ENCODE peak calls at places on chromosomes 4 and X, in four cellular contexts. S, C, E and F are unnamed samples.
A peak's percentile ranks its signal among the peaks of the same experiment; 100 is the strongest.

GRCh38 chr4:10273030-10273429 is 156.4 kb upstream of the WDR1 start:
- DNase-seq in S (no peak), C (no peak), E (no peak), F (no peak)

GRCh38 chr4:38601244-38601915 is 62.6 kb upstream of the KLF3 start:
- DNase-seq in S (no peak), C (no peak), E (no peak), F (peak; percentile 49)

GRCh38 chr4:157221426-157221894 is 932 bp downstream of the GRIA2 start:
- DNase-seq in S (no peak), C (peak; percentile 32), E (no peak), F (no peak)

GRCh38 chr4:144480068-144480467 is 165.9 kb upstream of the HHIP start:
- DNase-seq in S (no peak), C (no peak), E (no peak), F (no peak)

GRCh38 chr4:6124386-6125102 is 75.8 kb downstream of the JAKMIP1 start:
- DNase-seq in S (no peak), C (no peak), E (no peak), F (no peak)

GRCh38 chrX:155766321-155766720 is 114.8 kb upstream of the VAMP7 start:
- DNase-seq in S (no peak), C (no peak), E (no peak), F (no peak)

GRCh38 chr4:123673971-123674370 is 277.4 kb downstream of the SPRY1 start:
- DNase-seq in S (no peak), C (no peak), E (no peak), F (no peak)

GRCh38 chr4:7960790-7961655 is 21.4 kb upstream of the AFAP1 start:
- DNase-seq in S (no peak), C (peak; percentile 26), E (peak; percentile 51), F (no peak)

GRCh38 chrX:106802388-106803275 is at the start of gene TBC1D8B:
- DNase-seq in S (peak; percentile 47), C (peak; percentile 14), E (peak; percentile 81), F (peak; percentile 83)

GRCh38 chrX:97547873-97548578 is 664.3 kb downstream of the RPA4 start:
- DNase-seq in S (no peak), C (peak; percentile 2), E (no peak), F (no peak)

GRCh38 chr4:86999244-86999643 is 64.4 kb downstream of the AFF1 start:
- DNase-seq in S (no peak), C (peak; percentile 41), E (no peak), F (no peak)

GRCh38 chr4:126238010-126238409 is 923.3 kb downstream of the FAT4 start:
- DNase-seq in S (no peak), C (no peak), E (no peak), F (no peak)

GRCh38 chr4:103244251-103244650 is 46.1 kb upstream of the CENPE start:
- DNase-seq in S (no peak), C (no peak), E (no peak), F (no peak)

GRCh38 chr4:79030973-79031372 is 91.7 kb upstream of the PAQR3 start:
- DNase-seq in S (no peak), C (peak; percentile 22), E (no peak), F (no peak)

GRCh38 chr4:1508161-1509160 is 102.2 kb upstream of the NKX1-1 start:
- DNase-seq in S (no peak), C (peak; percentile 19), E (no peak), F (no peak)

GRCh38 chr4:159926871-159927270 is 824.0 kb downstream of the RAPGEF2 start:
- DNase-seq in S (no peak), C (no peak), E (no peak), F (no peak)

GRCh38 chr4:181688416-181688815 is 554.8 kb upstream of the TENM3 start:
- DNase-seq in S (no peak), C (no peak), E (no peak), F (no peak)

GRCh38 chr4:153476829-153477574 is 10.8 kb downstream of the TMEM131L start:
- DNase-seq in S (no peak), C (no peak), E (no peak), F (no peak)

GRCh38 chr4:17577660-17578481 is 873 bp downstream of the LAP3 start:
- DNase-seq in S (no peak), C (peak; percentile 77), E (peak; percentile 67), F (peak; percentile 37)

GRCh38 chr4:120725639-120726585 is 196.6 kb downstream of the PRDM5 start:
- DNase-seq in S (no peak), C (peak; percentile 46), E (no peak), F (no peak)

GRCh38 chr4:16056681-16057400 is 27.0 kb downstream of the PROM1 start:
- DNase-seq in S (no peak), C (peak; percentile 68), E (no peak), F (no peak)

GRCh38 chrX:39449352-39449751 is 648.1 kb downstream of the MID1IP1 start:
- DNase-seq in S (no peak), C (no peak), E (no peak), F (no peak)

GRCh38 chrX:77788050-77788449 is 2.0 kb upstream of the ATRX start:
- DNase-seq in S (no peak), C (no peak), E (no peak), F (no peak)

GRCh38 chr4:153039542-153040185 is 103.5 kb downstream of the FHDC1 start:
- DNase-seq in S (no peak), C (no peak), E (no peak), F (no peak)

GRCh38 chr4:114052227-114052626 is 72.8 kb upstream of the ARSJ start:
- DNase-seq in S (no peak), C (no peak), E (no peak), F (no peak)
- TF ChIP-seq EP300 in S (no peak), C (no peak), E (no peak), F (no peak)

GRCh38 chrX:6159468-6159867 is 69.2 kb downstream of the NLGN4X start:
- DNase-seq in S (no peak), C (no peak), E (no peak), F (no peak)
- TF ChIP-seq EP300 in S (no peak), C (no peak), E (no peak), F (no peak)

GRCh38 chrX:49877397-49878101 is 1.7 kb upstream of the USP27X start:
- DNase-seq in S (no peak), C (no peak), E (no peak), F (peak; percentile 58)
- TF ChIP-seq EP300 in S (no peak), C (no peak), E (no peak), F (no peak)

GRCh38 chr4:118086334-118086733 is 52.0 kb downstream of the NDST3 start:
- DNase-seq in S (no peak), C (no peak), E (no peak), F (no peak)
- TF ChIP-seq EP300 in S (no peak), C (peak; percentile 91), E (no peak), F (no peak)

DNA sequence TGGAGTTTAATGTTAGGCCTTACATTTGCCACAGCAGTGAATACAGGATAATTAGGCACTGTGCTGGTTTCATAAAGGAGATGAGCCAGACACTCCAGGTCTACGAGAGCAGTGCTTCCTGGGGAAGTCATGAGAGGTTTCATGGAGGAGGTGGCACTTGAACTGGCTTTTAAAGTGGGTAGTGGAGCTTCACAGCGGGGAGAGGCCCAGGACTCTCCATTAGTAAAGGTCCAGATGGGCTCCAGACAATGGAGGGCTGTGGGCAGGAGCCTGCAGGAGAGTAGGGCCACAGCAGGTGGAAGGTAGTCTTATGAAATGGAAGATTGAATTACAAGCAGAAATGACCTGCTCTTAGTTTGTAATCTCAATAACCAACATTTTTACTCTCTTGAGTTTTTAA is 29.0 kb downstream of the CLDN22 start:
- DNase-seq in S (no peak), C (no peak), E (no peak), F (no peak)
- TF ChIP-seq EP300 in S (no peak), C (no peak), E (no peak), F (no peak)

GRCh38 chr4:140523857-140524742 is at the start of gene ELMOD2:
- DNase-seq in S (peak; percentile 95), C (peak; percentile 98), E (peak; percentile 97), F (peak; percentile 99)

GRCh38 chr4:140533951-140534480 is 10.0 kb downstream of the ELMOD2 start:
- DNase-seq in S (no peak), C (no peak), E (no peak), F (no peak)

GRCh38 chr4:140529434-140529833 is 5.5 kb downstream of the ELMOD2 start:
- DNase-seq in S (no peak), C (peak; percentile 43), E (no peak), F (no peak)
- TF ChIP-seq EP300 in S (no peak), C (no peak), E (no peak), F (no peak)

GRCh38 chr4:53380221-53380620 is 2.8 kb downstream of the FIP1L1 start:
- DNase-seq in S (no peak), C (no peak), E (no peak), F (no peak)

GRCh38 chr4:53376900-53377299 is 541 bp upstream of the FIP1L1 start:
- DNase-seq in S (no peak), C (peak; percentile 19), E (no peak), F (no peak)

GRCh38 chr4:53374777-53375258 is 2.6 kb upstream of the FIP1L1 start:
- DNase-seq in S (no peak), C (no peak), E (no peak), F (no peak)

GRCh38 chr4:53378171-53378482 is 686 bp downstream of the FIP1L1 start:
- DNase-seq in S (no peak), C (no peak), E (no peak), F (no peak)

GRCh38 chr4:53377319-53378170 is at the start of gene FIP1L1:
- DNase-seq in S (peak; percentile 89), C (peak; percentile 98), E (peak; percentile 97), F (peak; percentile 98)
- TF ChIP-seq EP300 in S (peak; percentile 96), C (no peak), E (no peak), F (no peak)

DNA sequence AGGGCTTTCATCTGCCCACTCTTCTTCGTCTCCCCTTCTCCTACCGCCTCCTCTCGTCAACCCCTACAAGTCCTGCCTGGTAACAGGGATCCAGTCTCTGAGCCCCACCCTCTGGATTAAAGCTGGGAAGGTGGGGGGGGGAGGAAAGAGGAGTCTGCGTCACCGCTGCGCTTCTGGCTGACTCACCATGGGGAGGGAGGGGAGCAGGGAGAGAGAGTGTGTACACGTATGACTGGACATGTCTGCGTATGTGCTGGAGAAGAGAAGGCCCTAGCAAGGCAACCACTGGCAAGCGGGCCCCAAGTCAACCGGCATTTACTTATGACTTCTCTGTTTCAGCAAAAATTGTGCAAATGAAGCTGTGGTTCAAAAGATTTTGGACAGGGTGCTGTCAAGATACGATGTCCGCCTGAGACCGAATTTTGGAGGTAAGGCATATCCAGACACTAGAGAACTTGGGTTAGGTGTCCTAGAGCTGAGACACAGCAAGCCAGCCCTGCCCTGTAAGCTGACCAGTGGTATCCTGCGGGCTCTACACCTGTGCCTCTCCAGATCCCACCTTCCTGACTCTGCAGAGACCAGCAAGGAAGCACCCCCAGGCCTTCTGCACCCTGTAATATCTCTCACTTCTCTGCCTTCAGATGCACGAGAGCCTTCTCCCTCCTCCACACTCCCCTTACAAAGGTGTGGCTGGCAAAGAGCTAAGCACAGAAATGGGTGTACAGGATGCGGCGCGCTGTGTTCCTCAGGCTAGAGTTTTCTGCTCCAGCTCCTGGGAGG is 2.5 kb downstream of the GABRQ start:
- DNase-seq in S (no peak), C (no peak), E (no peak), F (no peak)
- TF ChIP-seq EP300 in S (no peak), C (no peak), E (no peak), F (no peak)

GRCh38 chr4:26879805-26880204 is 19.2 kb downstream of the STIM2 start:
- DNase-seq in S (no peak), C (no peak), E (no peak), F (no peak)
- TF ChIP-seq EP300 in S (no peak), C (no peak), E (no peak), F (no peak)